ENCODE peak calls at places on chromosomes 16 and 17, in nine cellular contexts. U is RWPE1; G is HS-5; A is body of pancreas; E is amygdala; C is GM23338; Q is stimulated activated CD4-positive, alpha-beta T cell treated with anti-CD3 and anti-CD28 coated beads, Interleukin-2, amount 100 ng/mL, for 48 hours; H is GDM1; P is heart right ventricle. Z is an unnamed sample.

GRCh38 chr17:57257213-57257873 is 1.0 kb downstream of the MSI2 start:
- DNase-seq in C (peak), P (no peak), H (no peak), E (no peak), G (no peak), U (no peak), Q (no peak), A (no peak), Z (no peak)

GRCh38 chr16:31477220-31478216 is 5.4 kb upstream of the SLC5A2 start:
- DNase-seq in E (no peak), U (no peak), C (peak), P (no peak), H (no peak), A (peak), Q (no peak), G (no peak), Z (peak)

GRCh38 chr16:86077243-86077940 is 178.4 kb downstream of the IRF8 start:
- DNase-seq in H (no peak), U (no peak), A (no peak), G (no peak), Q (no peak), C (no peak), E (no peak), P (no peak), Z (no peak)

GRCh38 chr17:4358154-4358553 is 8.3 kb downstream of the UBE2G1 start:
- DNase-seq in G (no peak), Q (no peak), U (no peak), A (no peak), H (no peak), C (no peak), E (no peak), P (no peak), Z (no peak)

GRCh38 chr17:68564415-68565111 is 36.6 kb downstream of the FAM20A start:
- DNase-seq in A (no peak), Q (no peak), E (no peak), C (no peak), P (no peak), G (no peak), H (no peak), U (peak), Z (no peak)

GRCh38 chr16:25707982-25708583 is 16.3 kb downstream of the HS3ST4 start:
- DNase-seq in P (no peak), C (peak), A (peak), E (no peak), H (no peak), Q (no peak), G (no peak), U (no peak), Z (peak)

GRCh38 chr17:58184308-58184985 is 8.1 kb upstream of the EPX start:
- DNase-seq in C (peak), E (no peak), P (no peak), Q (no peak), A (no peak), H (peak), U (peak), G (peak), Z (no peak)

GRCh38 chr16:62256406-62256805 is 220.2 kb upstream of the CDH8 start:
- DNase-seq in Q (no peak), G (no peak), P (no peak), H (no peak), U (peak), A (no peak), C (peak), E (no peak), Z (no peak)

GRCh38 chr17:846901-847777 is 65.0 kb downstream of the MRM3 start:
- DNase-seq in A (peak), G (no peak), E (no peak), U (no peak), P (no peak), Q (no peak), H (no peak), C (no peak), Z (no peak)

GRCh38 chr17:47324224-47325020 is 667 bp downstream of the EFCAB13 start:
- DNase-seq in G (no peak), A (peak), E (no peak), H (peak), Q (peak), P (peak), C (peak), U (no peak), Z (peak)

GRCh38 chr17:7834554-7834890 is 505 bp downstream of the KDM6B start:
- DNase-seq in A (peak), Q (peak), E (no peak), G (no peak), C (peak), P (peak), U (no peak), H (no peak), Z (peak)

GRCh38 chr16:57045694-57046381 is 46.5 kb upstream of the CPNE2 start:
- DNase-seq in E (peak), Q (no peak), G (no peak), C (peak), U (peak), H (no peak), P (peak), A (peak), Z (peak)

GRCh38 chr17:78192616-78193015 is 5.5 kb downstream of the AFMID start:
- DNase-seq in G (no peak), P (no peak), E (no peak), H (no peak), Q (no peak), A (no peak), C (no peak), U (no peak), Z (no peak)

GRCh38 chr17:76635039-76635438 is 8.5 kb downstream of the ST6GALNAC1 start:
- DNase-seq in E (no peak), A (no peak), P (no peak), C (no peak), H (no peak), G (no peak), Q (no peak), U (no peak), Z (no peak)

GRCh38 chr17:35048685-35049379 is 14.7 kb downstream of the RFFL start:
- DNase-seq in U (no peak), G (no peak), Q (no peak), P (no peak), H (no peak), A (no peak), C (no peak), E (no peak), Z (no peak)

GRCh38 chr17:60141111-60142018 is 8.4 kb upstream of the CA4 start:
- DNase-seq in C (peak), H (no peak), A (peak), U (no peak), Q (no peak), E (no peak), G (no peak), P (no peak), Z (no peak)

GRCh38 chr17:82786427-82786826 is 34.6 kb downstream of the TBCD start:
- DNase-seq in C (no peak), U (no peak), H (no peak), A (no peak), G (no peak), P (no peak), E (no peak), Q (no peak), Z (no peak)

GRCh38 chr16:22424161-22424937 is 49.9 kb upstream of the CDR2 start:
- DNase-seq in C (no peak), A (peak), U (no peak), E (no peak), P (peak), H (no peak), G (no peak), Q (no peak), Z (peak)